ENCODE peak calls at places on chromosomes 6 and 20, in four cellular contexts. M is HepG2, P is GM12878, K is H1. A is an unnamed sample.

GRCh38 chr20:17943343-17943742 is 25.3 kb downstream of the SNX5 start:
- DNase-seq in K (no peak), M (no peak), P (no peak), A (no peak)

GRCh38 chr6:43491750-43492661 is 14.6 kb downstream of the TJAP1 start:
- DNase-seq in P (no peak), M (no peak), K (no peak), A (no peak)

GRCh38 chr20:45358282-45359068 is 4.5 kb upstream of the SYS1 start:
- DNase-seq in K (no peak), P (no peak), M (peak; percentile 64), A (no peak)

GRCh38 chr6:2257358-2257757 is 12.0 kb upstream of the GMDS start:
- DNase-seq in P (no peak), M (no peak), K (no peak), A (no peak)

GRCh38 chr20:46134716-46135115 is 16.6 kb downstream of the CD40 start:
- DNase-seq in M (no peak), K (no peak), P (no peak), A (no peak)

GRCh38 chr20:5002077-5002413 is 735 bp upstream of the SLC23A2 start:
- DNase-seq in P (no peak), K (no peak), M (no peak), A (peak; percentile 68)

GRCh38 chr20:64238115-64238825 is 17.3 kb upstream of the PCMTD2 start:
- DNase-seq in P (no peak), M (peak; percentile 88), K (no peak), A (no peak)

GRCh38 chr6:120378582-120379220 is 955.6 kb downstream of the TBC1D32 start:
- DNase-seq in K (no peak), P (no peak), M (peak; percentile 72), A (no peak)

GRCh38 chr6:33772902-33773472 is 15.9 kb downstream of the LEMD2 start:
- DNase-seq in M (no peak), P (no peak), K (no peak), A (no peak)

GRCh38 chr6:116467096-116467495 is 5.9 kb downstream of the CALHM6 start:
- DNase-seq in P (no peak), M (no peak), K (no peak), A (no peak)

GRCh38 chr6:31776563-31776960 is 566 bp downstream of the VWA7 start:
- DNase-seq in K (no peak), P (no peak), M (no peak), A (no peak)

GRCh38 chr20:47350691-47351545 is 5.6 kb downstream of the ZMYND8 start:
- DNase-seq in K (no peak), P (no peak), M (no peak), A (no peak)

GRCh38 chr20:37007898-37008649 is 56.6 kb upstream of the SAMHD1 start:
- DNase-seq in P (no peak), K (no peak), M (peak; percentile 40), A (no peak)

GRCh38 chr20:37267684-37268313 is 6.2 kb upstream of the GHRH start:
- DNase-seq in K (no peak), M (no peak), P (no peak), A (peak; percentile 89)

GRCh38 chr6:1672379-1672778 is 62.7 kb downstream of the FOXC1 start:
- DNase-seq in M (no peak), K (no peak), P (no peak), A (no peak)

GRCh38 chr6:106579281-106579680 is 50.0 kb downstream of the RTN4IP1 start:
- DNase-seq in P (no peak), K (no peak), M (no peak), A (no peak)

GRCh38 chr6:142155895-142156757 is 9.1 kb downstream of the VTA1 start:
- DNase-seq in M (peak; percentile 30), P (no peak), K (peak; percentile 10), A (no peak)

GRCh38 chr20:10508468-10509251 is 73.6 kb downstream of the SLX4IP start:
- DNase-seq in P (no peak), M (no peak), K (no peak), A (no peak)

GRCh38 chr6:68572975-68573374 is 62.1 kb upstream of the ADGRB3 start:
- DNase-seq in P (no peak), K (no peak), M (no peak), A (no peak)

GRCh38 chr6:152671146-152671545 is 26.6 kb upstream of the MYCT1 start:
- DNase-seq in P (no peak), M (no peak), K (no peak), A (no peak)

GRCh38 chr6:87714093-87714809 is 12.2 kb upstream of the AKIRIN2 start:
- DNase-seq in P (no peak), K (no peak), M (no peak), A (no peak)

GRCh38 chr6:168249746-168250145 is 69.8 kb downstream of the DACT2 start:
- DNase-seq in K (no peak), M (no peak), P (no peak), A (no peak)

GRCh38 chr20:62906647-62907375 is 19.5 kb downstream of the DIDO1 start:
- DNase-seq in K (no peak), P (no peak), M (no peak), A (no peak)
- TF ChIP-seq YY1 in K (no peak), P (no peak), M (no peak), A (no peak)

GRCh38 chr6:78947962-78948361 is 80.6 kb downstream of the IRAK1BP1 start:
- DNase-seq in P (no peak), K (no peak), M (no peak), A (no peak)
- H3K4me3 ChIP-seq in P (no peak overlapping the region), K (no peak overlapping the region), M (no peak overlapping the region), A (no peak overlapping the region)

GRCh38 chr6:111745636-111746035 is 127.6 kb downstream of the FYN start:
- DNase-seq in P (no peak), K (no peak), M (no peak), A (no peak)

GRCh38 chr6:111750147-111750546 is 123.1 kb downstream of the FYN start:
- DNase-seq in M (no peak), P (no peak), K (no peak), A (no peak)

GRCh38 chr6:111747791-111748190 is 125.5 kb downstream of the FYN start:
- DNase-seq in P (no peak), K (no peak), M (no peak), A (no peak)

GRCh38 chr6:111746983-111747773 is 126.1 kb downstream of the FYN start:
- DNase-seq in K (no peak), M (no peak), P (no peak), A (no peak)

GRCh38 chr6:111748247-111748647 is 125.0 kb downstream of the FYN start:
- DNase-seq in M (no peak), P (no peak), K (no peak), A (no peak)
- TF ChIP-seq SUZ12 in M (no peak), P (no peak), K (no peak), A (no peak)

DNA sequence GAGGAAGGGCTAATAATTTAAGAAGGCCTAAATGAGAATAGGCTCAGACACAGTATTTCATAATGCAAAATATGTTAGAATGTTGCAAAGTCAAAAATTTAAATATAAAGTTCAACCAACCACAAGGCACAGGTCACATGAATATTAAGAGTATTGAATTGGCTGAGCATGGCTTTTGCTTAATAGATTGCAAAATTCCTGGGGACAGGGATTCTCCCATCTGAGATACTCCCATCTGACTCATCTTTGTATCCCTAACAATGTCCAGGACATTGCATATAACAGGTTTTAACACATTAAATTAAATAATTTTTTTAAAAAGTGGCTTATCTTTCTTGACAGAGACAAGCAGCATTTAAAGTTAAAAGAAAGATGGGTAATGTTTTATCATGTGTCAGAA is 32.8 kb upstream of the UTRN start:
- DNase-seq in K (no peak), M (no peak), P (no peak), A (no peak)
- TF ChIP-seq YY1 in K (no peak), M (no peak), P (no peak), A (no peak)

DNA sequence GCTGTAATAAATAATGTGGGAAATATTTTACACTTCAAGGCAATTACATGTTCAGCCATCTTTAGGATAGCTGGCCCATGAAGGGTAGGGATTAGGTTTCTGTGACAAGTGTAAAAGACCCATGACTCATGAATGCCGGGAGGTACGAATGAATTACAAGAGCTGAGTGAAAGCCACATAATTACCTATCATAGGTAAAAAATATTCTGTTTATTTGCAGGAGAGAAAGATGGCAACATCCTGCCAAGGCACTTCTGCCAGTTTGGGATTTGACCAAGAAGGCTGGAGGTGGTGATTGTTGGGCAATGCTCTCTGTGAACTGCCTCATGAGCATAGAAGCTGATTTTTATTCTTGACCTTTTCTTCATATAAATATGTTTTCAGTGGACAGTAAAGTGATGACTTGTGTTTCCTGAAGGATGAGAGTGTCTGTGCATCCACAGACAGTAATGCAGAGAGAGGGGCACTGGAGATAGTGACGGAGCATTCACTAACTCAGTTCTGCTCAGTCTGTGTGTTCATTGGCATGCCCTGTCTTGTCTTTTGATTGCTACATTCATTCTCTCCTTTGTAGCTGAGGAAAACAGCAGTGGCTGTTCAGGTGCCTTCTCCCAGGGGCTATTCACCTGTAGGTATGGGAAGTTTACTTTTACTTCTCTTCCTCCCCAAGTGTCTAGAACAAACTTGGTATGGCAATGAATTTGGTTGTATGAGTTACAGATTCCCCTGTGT is 481.1 kb downstream of the TFAP2B start:
- DNase-seq in K (no peak), M (no peak), P (no peak), A (no peak)
- H3K4me3 ChIP-seq in K (no peak overlapping the region), M (no peak overlapping the region), P (no peak overlapping the region), A (no peak overlapping the region)

GRCh38 chr20:23646106-23646958 is 8.6 kb upstream of the CST3 start:
- DNase-seq in M (no peak), K (no peak), P (no peak), A (no peak)
- TF ChIP-seq SUZ12 in M (no peak), K (no peak), P (no peak), A (no peak)

DNA sequence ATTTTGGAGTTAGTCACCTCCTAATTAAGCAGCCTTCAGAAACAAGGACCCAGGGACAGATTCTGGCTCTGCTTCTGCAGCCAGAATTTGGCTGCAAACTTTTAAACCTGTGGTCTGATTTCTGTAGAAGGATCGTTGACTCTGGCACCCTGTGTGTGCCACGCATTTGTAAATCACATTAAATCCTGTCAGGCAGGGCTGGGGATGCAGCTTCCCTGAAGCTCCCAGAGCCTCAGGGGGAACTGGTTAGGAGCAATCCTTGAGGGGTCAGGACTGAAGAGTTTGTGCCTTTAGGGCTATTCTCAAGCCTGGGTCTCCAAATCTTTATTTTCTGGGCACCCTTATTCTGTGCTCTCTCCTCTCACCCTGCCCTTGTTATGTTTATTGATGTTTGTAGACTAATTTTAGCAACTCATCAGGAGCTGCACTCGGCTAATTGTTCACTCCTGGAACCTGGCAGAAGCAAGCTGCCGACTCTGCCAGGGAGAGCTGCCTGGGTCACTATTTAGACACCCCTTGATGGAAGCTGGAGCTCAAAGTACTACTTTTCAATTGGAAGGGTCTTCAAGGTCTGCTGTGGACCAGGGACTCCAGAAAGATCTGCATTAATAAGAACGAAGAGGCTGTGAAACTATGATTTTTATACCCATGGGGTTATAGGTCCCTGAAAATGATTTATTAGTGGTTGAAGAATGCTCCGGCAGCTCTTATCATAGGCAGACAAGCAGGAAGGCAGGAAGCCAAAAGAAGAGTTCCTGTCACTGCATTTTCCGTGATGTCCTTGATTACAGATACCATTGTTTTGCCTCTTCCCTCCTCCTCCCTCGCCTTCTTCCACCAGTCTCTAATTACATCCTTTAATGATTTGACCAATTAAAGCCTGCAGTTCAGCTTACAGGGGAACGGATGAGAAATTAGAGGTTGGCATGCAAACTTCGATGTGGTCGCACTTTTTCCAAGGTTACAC is 6.5 kb downstream of the NOX3 start:
- DNase-seq in P (no peak), K (no peak), M (no peak), A (no peak)
- TF ChIP-seq YY1 in P (no peak), K (no peak), M (no peak), A (no peak)

GRCh38 chr6:6694368-6694780 is 105.9 kb downstream of the LY86 start:
- DNase-seq in K (no peak), P (no peak), M (no peak), A (no peak)
- H3K4me3 ChIP-seq in K (no peak overlapping the region), P (no peak overlapping the region), M (no peak overlapping the region), A (no peak overlapping the region)

A was measured in NT2/D1.